ENCODE peak calls at places on chromosomes 2 and 18, in four cellular contexts. One of them, this sample, is unnamed.

GRCh38 chr2:15107137-15107536 is 454.0 kb downstream of the NBAS start:
- DNase-seq in HepG2: no peak
- DNase-seq in K562: no peak
- DNase-seq in GM12878: no peak
- DNase-seq in this sample: no peak

GRCh38 chr2:216319771-216320170 is 52.5 kb downstream of the MARCHF4 start:
- DNase-seq in HepG2: no peak
- DNase-seq in GM12878: no peak
- DNase-seq in K562: no peak
- DNase-seq in this sample: no peak

GRCh38 chr2:101775636-101776035 is 78.1 kb downstream of the MAP4K4 start:
- DNase-seq in HepG2: no peak
- DNase-seq in K562: no peak
- DNase-seq in GM12878: no peak
- DNase-seq in this sample: no peak

GRCh38 chr2:225494100-225494459 is 94.6 kb downstream of the NYAP2 start:
- DNase-seq in K562: no peak
- DNase-seq in HepG2: no peak
- DNase-seq in GM12878: no peak
- DNase-seq in this sample: no peak

GRCh38 chr2:4424153-4424552 is 720.8 kb downstream of the DCDC2C start:
- DNase-seq in GM12878: no peak
- DNase-seq in HepG2: no peak
- DNase-seq in K562: no peak
- DNase-seq in this sample: no peak

GRCh38 chr2:138979131-138979530 is 198.9 kb upstream of the NXPH2 start:
- DNase-seq in K562: no peak
- DNase-seq in GM12878: no peak
- DNase-seq in HepG2: no peak
- DNase-seq in this sample: no peak

GRCh38 chr2:176088048-176088936 is 4.2 kb upstream of the HOXD13 start:
- DNase-seq in K562: peak; percentile 39
- DNase-seq in HepG2: peak; percentile 40
- DNase-seq in GM12878: no peak
- DNase-seq in this sample: peak; percentile 80

GRCh38 chr18:22728016-22728415 is 205.1 kb upstream of the RBBP8 start:
- DNase-seq in GM12878: no peak
- DNase-seq in HepG2: no peak
- DNase-seq in K562: no peak
- DNase-seq in this sample: no peak

GRCh38 chr18:80136679-80137078 is 27.6 kb downstream of the ADNP2 start:
- DNase-seq in GM12878: no peak
- DNase-seq in K562: no peak
- DNase-seq in HepG2: no peak
- DNase-seq in this sample: no peak

GRCh38 chr18:39839782-39840181 is 2115.3 kb upstream of the PIK3C3 start:
- DNase-seq in GM12878: no peak
- DNase-seq in HepG2: no peak
- DNase-seq in K562: no peak
- DNase-seq in this sample: no peak

GRCh38 chr2:216221806-216222205 is 112.7 kb downstream of the XRCC5 start:
- DNase-seq in HepG2: peak; percentile 17
- DNase-seq in K562: no peak
- DNase-seq in GM12878: no peak
- DNase-seq in this sample: no peak

GRCh38 chr2:203809084-203809521 is 58.5 kb upstream of the CTLA4 start:
- DNase-seq in K562: no peak
- DNase-seq in GM12878: no peak
- DNase-seq in HepG2: no peak
- DNase-seq in this sample: no peak

GRCh38 chr2:188142636-188143035 is 149.0 kb upstream of the GULP1 start:
- DNase-seq in K562: no peak
- DNase-seq in HepG2: no peak
- DNase-seq in GM12878: no peak
- DNase-seq in this sample: no peak

GRCh38 chr18:32549248-32549842 is 78.7 kb upstream of the GAREM1 start:
- DNase-seq in GM12878: no peak
- DNase-seq in K562: peak; percentile 46
- DNase-seq in HepG2: peak; percentile 39
- DNase-seq in this sample: peak; percentile 19

GRCh38 chr2:68177541-68177940 is 19.9 kb downstream of the PNO1 start:
- DNase-seq in GM12878: no peak
- DNase-seq in HepG2: no peak
- DNase-seq in K562: no peak
- DNase-seq in this sample: no peak

GRCh38 chr2:27690052-27690451 is 26.4 kb downstream of the SLC4A1AP start:
- DNase-seq in K562: no peak
- DNase-seq in GM12878: no peak
- DNase-seq in HepG2: no peak
- DNase-seq in this sample: no peak

GRCh38 chr2:173550143-173550542 is 195.5 kb downstream of the CDCA7 start:
- DNase-seq in HepG2: no peak
- DNase-seq in K562: no peak
- DNase-seq in GM12878: no peak
- DNase-seq in this sample: no peak

GRCh38 chr2:159168707-159169106 is 117.8 kb downstream of the WDSUB1 start:
- DNase-seq in GM12878: no peak
- DNase-seq in HepG2: no peak
- DNase-seq in K562: no peak
- DNase-seq in this sample: no peak

GRCh38 chr2:10126627-10127026 is 4.1 kb downstream of the RRM2 start:
- DNase-seq in GM12878: no peak
- DNase-seq in K562: peak; percentile 1
- DNase-seq in HepG2: no peak
- DNase-seq in this sample: no peak

GRCh38 chr2:113979172-113980128 is 89.6 kb downstream of the ACTR3 start:
- DNase-seq in GM12878: no peak
- DNase-seq in HepG2: no peak
- DNase-seq in K562: peak; percentile 45
- DNase-seq in this sample: peak; percentile 88

GRCh38 chr2:1593371-1594205 is 150.7 kb downstream of the PXDN start:
- DNase-seq in HepG2: no peak
- DNase-seq in K562: no peak
- DNase-seq in GM12878: no peak
- DNase-seq in this sample: no peak

GRCh38 chr2:152335851-152336102 is 803 bp downstream of the FMNL2 start:
- DNase-seq in K562: no peak
- DNase-seq in GM12878: no peak
- DNase-seq in HepG2: no peak
- DNase-seq in this sample: no peak

GRCh38 chr2:163259489-163259888 is 420.9 kb upstream of the KCNH7 start:
- DNase-seq in HepG2: peak; percentile 44
- DNase-seq in GM12878: no peak
- DNase-seq in K562: no peak
- DNase-seq in this sample: no peak

GRCh38 chr2:122692400-122693083 is 937.1 kb downstream of the TSN start:
- DNase-seq in K562: no peak
- DNase-seq in HepG2: no peak
- DNase-seq in GM12878: no peak
- DNase-seq in this sample: no peak

GRCh38 chr18:8029731-8030130 is 462.6 kb downstream of the PTPRM start:
- DNase-seq in K562: no peak
- DNase-seq in GM12878: no peak
- DNase-seq in HepG2: no peak
- DNase-seq in this sample: no peak

GRCh38 chr2:159797468-159798375 is at the start of gene CD302:
- DNase-seq in K562: peak; percentile 38
- DNase-seq in GM12878: no peak
- DNase-seq in HepG2: peak; percentile 68
- DNase-seq in this sample: peak; percentile 71

GRCh38 chr2:207154556-207155179 is 11.1 kb downstream of the KLF7 start:
- DNase-seq in GM12878: no peak
- DNase-seq in K562: no peak
- DNase-seq in HepG2: no peak
- DNase-seq in this sample: no peak

GRCh38 chr2:46779447-46779941 is 136.1 kb downstream of the MCFD2 start:
- DNase-seq in HepG2: no peak
- DNase-seq in K562: no peak
- DNase-seq in GM12878: no peak
- DNase-seq in this sample: no peak

GRCh38 chr18:13611616-13612110 is 114.7 kb downstream of the FAM210A start:
- DNase-seq in GM12878: no peak
- DNase-seq in K562: no peak
- DNase-seq in HepG2: no peak
- DNase-seq in this sample: no peak

GRCh38 chr2:216283038-216283900 is 89.0 kb downstream of the MARCHF4 start:
- DNase-seq in HepG2: peak; percentile 38
- DNase-seq in K562: peak; percentile 39
- DNase-seq in GM12878: no peak
- DNase-seq in this sample: peak; percentile 95

GRCh38 chr18:58513615-58514014 is 115.3 kb downstream of the ALPK2 start:
- DNase-seq in K562: no peak
- DNase-seq in HepG2: no peak
- DNase-seq in GM12878: no peak
- DNase-seq in this sample: no peak

GRCh38 chr2:28093768-28094167 is 203.2 kb downstream of the BABAM2 start:
- DNase-seq in GM12878: no peak
- DNase-seq in HepG2: no peak
- DNase-seq in K562: no peak
- DNase-seq in this sample: no peak

GRCh38 chr18:22827216-22827615 is 105.9 kb upstream of the RBBP8 start:
- DNase-seq in HepG2: no peak
- DNase-seq in GM12878: no peak
- DNase-seq in K562: no peak
- DNase-seq in this sample: no peak

DNA sequence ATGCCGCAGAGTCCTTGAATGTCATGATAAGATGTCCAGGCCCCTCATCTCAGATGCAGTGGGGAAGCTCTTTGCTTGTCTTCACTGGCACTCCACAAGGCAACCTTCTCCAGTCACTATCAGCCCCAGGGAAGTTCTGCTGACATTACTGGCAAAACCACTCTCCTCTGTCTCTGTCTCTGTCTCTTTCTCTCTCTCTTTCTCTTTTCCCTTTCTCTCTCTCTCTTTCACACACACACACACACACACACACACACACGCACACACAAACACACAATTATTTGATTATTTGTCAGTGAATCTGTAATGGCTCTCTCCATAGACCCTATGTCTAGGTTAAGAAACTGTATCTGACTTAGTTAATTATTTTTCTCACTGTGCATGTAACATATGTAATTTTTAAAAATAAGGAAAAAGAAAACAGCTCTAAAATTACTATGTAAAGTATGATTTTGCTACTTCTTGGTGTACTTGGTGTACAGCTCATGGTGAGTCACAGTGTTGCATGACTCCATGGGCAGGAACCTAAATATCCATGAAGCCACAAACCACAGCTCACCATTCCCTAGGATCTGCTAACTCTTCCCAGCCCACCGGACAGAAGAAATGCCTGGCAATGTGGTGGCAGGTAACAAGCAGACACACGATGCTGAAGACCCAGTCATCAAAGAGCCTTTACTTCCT is 594.9 kb upstream of the ID2 start:
- DNase-seq in GM12878: no peak
- DNase-seq in HepG2: no peak
- DNase-seq in K562: no peak
- DNase-seq in this sample: no peak
- H2AFZ ChIP-seq in GM12878: no peak overlapping the region
- H2AFZ ChIP-seq in HepG2: peak overlapping the region; percentile 2
- H2AFZ ChIP-seq in K562: no peak overlapping the region
- H2AFZ ChIP-seq in this sample: no peak overlapping the region

GRCh38 chr2:166117491-166117890 is 10.3 kb downstream of the SCN1A start:
- DNase-seq in HepG2: no peak
- DNase-seq in K562: no peak
- DNase-seq in GM12878: no peak
- DNase-seq in this sample: no peak

GRCh38 chr2:166112193-166112605 is 15.6 kb downstream of the SCN1A start:
- DNase-seq in GM12878: no peak
- DNase-seq in HepG2: no peak
- DNase-seq in K562: no peak
- DNase-seq in this sample: no peak

GRCh38 chr2:166115589-166115988 is 12.2 kb downstream of the SCN1A start:
- DNase-seq in GM12878: no peak
- DNase-seq in HepG2: no peak
- DNase-seq in K562: no peak
- DNase-seq in this sample: no peak

GRCh38 chr2:166118180-166118579 is 9.6 kb downstream of the SCN1A start:
- DNase-seq in GM12878: no peak
- DNase-seq in HepG2: no peak
- DNase-seq in K562: no peak
- DNase-seq in this sample: no peak
- TF ChIP-seq SRF in GM12878: no peak
- TF ChIP-seq SRF in HepG2: no peak
- TF ChIP-seq SRF in K562: no peak
- TF ChIP-seq SRF in this sample: no peak

GRCh38 chr2:33459745-33460144 is 16.7 kb upstream of the RASGRP3 start:
- DNase-seq in K562: no peak
- DNase-seq in HepG2: no peak
- DNase-seq in GM12878: no peak
- DNase-seq in this sample: no peak
- TF ChIP-seq HDAC2 in K562: no peak
- TF ChIP-seq HDAC2 in HepG2: no peak
- TF ChIP-seq HDAC2 in GM12878: no peak
- TF ChIP-seq HDAC2 in this sample: no peak

GRCh38 chr2:71746946-71747501 is 293.7 kb downstream of the DYSF start:
- DNase-seq in K562: peak; percentile 32
- DNase-seq in GM12878: no peak
- DNase-seq in HepG2: no peak
- DNase-seq in this sample: no peak
- H2AFZ ChIP-seq in K562: peak overlapping the region; percentile 60
- H2AFZ ChIP-seq in GM12878: no peak overlapping the region
- H2AFZ ChIP-seq in HepG2: no peak overlapping the region
- H2AFZ ChIP-seq in this sample: no peak overlapping the region

GRCh38 chr2:95185197-95185596 is 19.6 kb downstream of the ZNF2 start:
- DNase-seq in GM12878: no peak
- DNase-seq in K562: no peak
- DNase-seq in HepG2: no peak
- DNase-seq in this sample: no peak
- TF ChIP-seq SRF in GM12878: no peak
- TF ChIP-seq SRF in K562: no peak
- TF ChIP-seq SRF in HepG2: no peak
- TF ChIP-seq SRF in this sample: no peak

DNA sequence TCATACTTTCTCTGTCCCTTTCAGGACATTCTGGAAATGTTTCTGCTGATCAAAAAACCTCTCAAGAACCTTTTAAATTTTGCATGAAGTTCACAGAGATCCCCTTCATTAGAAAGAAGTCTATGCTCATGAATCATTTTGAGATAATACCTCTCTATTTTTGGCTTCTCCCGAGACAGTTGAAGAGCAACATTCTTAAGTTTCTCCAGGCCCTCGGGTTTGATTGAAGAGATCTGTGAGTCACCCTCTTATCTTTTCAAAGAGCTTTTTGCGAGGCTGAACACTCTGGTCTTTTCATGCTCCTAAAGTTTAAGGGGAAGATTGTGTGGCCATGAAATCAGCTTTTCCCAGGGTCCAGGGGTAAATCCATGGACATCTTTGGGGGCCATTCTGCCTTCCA is 354.2 kb downstream of the FBXO15 start:
- DNase-seq in K562: no peak
- DNase-seq in HepG2: no peak
- DNase-seq in GM12878: no peak
- DNase-seq in this sample: no peak
- TF ChIP-seq HDAC2 in K562: no peak
- TF ChIP-seq HDAC2 in HepG2: no peak
- TF ChIP-seq HDAC2 in GM12878: no peak
- TF ChIP-seq HDAC2 in this sample: no peak